ENCODE peak calls at places on chromosomes 12 and 14, in five cellular contexts. A is bronchial epithelial cell, R is T-helper 2 cell, W is type B pancreatic cell, O is NCI-H1694 treated with DMSO at 0.1 percent for 48 hours. U is an unnamed sample.

GRCh38 chr12:7905071-7905470 is 30.9 kb downstream of the SLC2A3 start:
- DNase-seq in A (no peak), R (no peak), W (no peak), O (no peak), U (peak)

GRCh38 chr12:24499151-24500146 is 449.5 kb downstream of the BCAT1 start:
- DNase-seq in A (peak), R (no peak), W (no peak), O (no peak), U (no peak)

GRCh38 chr12:116408489-116409217 is 131.2 kb upstream of the MED13L start:
- DNase-seq in A (no peak), R (no peak), W (no peak), O (no peak), U (no peak)

GRCh38 chr12:124616394-124617343 is 49.3 kb upstream of the NCOR2 start:
- DNase-seq in A (no peak), R (no peak), W (no peak), O (no peak), U (no peak)

GRCh38 chr12:570949-571794 is 92.1 kb downstream of the NINJ2 start:
- DNase-seq in A (peak), R (no peak), W (no peak), O (no peak), U (no peak)

GRCh38 chr14:36747411-36748184 is 85.9 kb downstream of the PAX9 start:
- DNase-seq in A (peak), R (no peak), W (no peak), O (peak), U (no peak)

GRCh38 chr14:99636487-99636886 is 8.4 kb upstream of the HHIPL1 start:
- DNase-seq in A (no peak), R (no peak), W (no peak), O (no peak), U (no peak)

GRCh38 chr12:113149361-113150150 is at the start of gene CFAP73:
- DNase-seq in A (peak), R (no peak), W (peak), O (peak), U (peak)

GRCh38 chr12:57008113-57008687 is 1.9 kb upstream of the ZBTB39 start:
- DNase-seq in A (peak), R (no peak), W (no peak), O (peak), U (peak)

GRCh38 chr12:64098709-64099354 is 123.3 kb downstream of the KICS2 start:
- DNase-seq in A (no peak), R (no peak), W (no peak), O (peak), U (no peak)

GRCh38 chr14:79643132-79643531 is 568.2 kb downstream of the DIO2 start:
- DNase-seq in A (no peak), R (no peak), W (no peak), O (peak), U (no peak)

GRCh38 chr14:92573761-92574498 is 60.3 kb downstream of the RIN3 start:
- DNase-seq in A (no peak), R (no peak), W (no peak), O (no peak), U (peak)

GRCh38 chr14:24674204-24674970 is 40.4 kb upstream of the GZMB start:
- DNase-seq in A (no peak), R (no peak), W (no peak), O (no peak), U (no peak)

GRCh38 chr12:113299619-113300237 is 35.2 kb downstream of the SLC8B1 start:
- DNase-seq in A (peak), R (no peak), W (no peak), O (no peak), U (no peak)

GRCh38 chr12:132263451-132264065 is 65.8 kb downstream of the GALNT9 start:
- DNase-seq in A (no peak), R (no peak), W (no peak), O (no peak), U (no peak)

GRCh38 chr14:77867476-77867875 is 67.6 kb downstream of the ADCK1 start:
- DNase-seq in A (no peak), R (no peak), W (no peak), O (no peak), U (no peak)

GRCh38 chr12:2333516-2333915 is 280.7 kb downstream of the CACNA1C start:
- DNase-seq in A (no peak), R (no peak), W (no peak), O (no peak), U (no peak)

GRCh38 chr12:104668274-104668718 is 211.5 kb downstream of the CHST11 start:
- DNase-seq in A (no peak), R (no peak), W (no peak), O (no peak), U (no peak)

GRCh38 chr12:45268672-45269406 is 52.9 kb downstream of the ANO6 start:
- DNase-seq in A (peak), R (no peak), W (peak), O (peak), U (peak)

GRCh38 chr14:101365329-101366158 is 195.8 kb upstream of the DIO3 start:
- DNase-seq in A (no peak), R (no peak), W (no peak), O (no peak), U (no peak)

GRCh38 chr14:92625213-92625612 is 111.6 kb downstream of the RIN3 start:
- DNase-seq in A (peak), R (no peak), W (no peak), O (no peak), U (no peak)

GRCh38 chr12:108840605-108841328 is 16.6 kb downstream of the SSH1 start:
- DNase-seq in A (no peak), R (no peak), W (no peak), O (no peak), U (no peak)

GRCh38 chr12:96172981-96173380 is 21.2 kb upstream of the ELK3 start:
- DNase-seq in A (no peak), R (no peak), W (no peak), O (no peak), U (no peak)

GRCh38 chr14:54737132-54737711 is 165.4 kb downstream of the GCH1 start:
- DNase-seq in A (peak), R (no peak), W (no peak), O (no peak), U (no peak)

U was measured in NCI-H146.